ENCODE peak calls at places on chromosome 10, in ten cellular contexts. V is iPS-NIHi11; S is astrocyte of the spinal cord; B is heart left ventricle; L is hepatocyte; C is stimulated activated CD8-positive, alpha-beta memory T cell treated with anti-CD3 and anti-CD28 coated beads, Interleukin-15, amount 100 ng/mL, for 48 hours; N is aorta; Q is activated T-cell treated with anti-CD3 and anti-CD28 coated beads for 1 hour; W is RCC 7860; D is C1 segment of cervical spinal cord. E is an unnamed sample.

GRCh38 chr10:96588060-96588554 is 1.3 kb upstream of the TM9SF3 start:
- DNase-seq in V (no peak), S (no peak), B (no peak), L (no peak), C (no peak), N (no peak), Q (no peak), W (peak; percentile 47), D (no peak), E (no peak)

GRCh38 chr10:13673165-13673564 is 86.4 kb downstream of the PRPF18 start:
- DNase-seq in V (peak; percentile 61), S (no peak), B (no peak), L (no peak), C (no peak), N (no peak), Q (no peak), W (no peak), D (no peak), E (no peak)

GRCh38 chr10:76428541-76429330 is 997.3 kb downstream of the LRMDA start:
- DNase-seq in V (no peak), S (peak; percentile 90), B (no peak), L (peak; percentile 63), C (no peak), N (no peak), Q (no peak), W (peak; percentile 77), D (no peak), E (no peak)

GRCh38 chr10:67256984-67257383 is 331.1 kb downstream of the LRRTM3 start:
- DNase-seq in V (no peak), S (no peak), B (no peak), L (no peak), C (no peak), N (no peak), Q (no peak), W (no peak), D (no peak), E (no peak)

GRCh38 chr10:51244739-51245138 is 170.5 kb downstream of the PRKG1 start:
- DNase-seq in V (peak; percentile 49), S (peak; percentile 87), B (no peak), L (peak; percentile 8), C (no peak), N (no peak), Q (no peak), W (peak; percentile 34), D (no peak), E (no peak)

GRCh38 chr10:59808896-59809643 is 55.8 kb upstream of the MRLN start:
- DNase-seq in V (peak; percentile 66), S (peak; percentile 62), B (peak; percentile 81), L (peak; percentile 81), C (peak; percentile 50), N (peak; percentile 84), Q (peak; percentile 34), W (peak; percentile 50), D (peak; percentile 54), E (no peak)

GRCh38 chr10:104892879-104893278 is 251.8 kb downstream of the SORCS3 start:
- DNase-seq in V (no peak), S (no peak), B (no peak), L (no peak), C (no peak), N (no peak), Q (no peak), W (no peak), D (no peak), E (no peak)

GRCh38 chr10:125093199-125093841 is 67.0 kb downstream of the CTBP2 start:
- DNase-seq in V (no peak), S (peak; percentile 52), B (peak; percentile 76), L (peak; percentile 42), C (no peak), N (peak; percentile 60), Q (no peak), W (no peak), D (peak; percentile 18), E (no peak)

GRCh38 chr10:1287493-1288480 is 231.6 kb downstream of the WDR37 start:
- DNase-seq in V (no peak), S (no peak), B (no peak), L (no peak), C (no peak), N (no peak), Q (no peak), W (no peak), D (no peak), E (no peak)

GRCh38 chr10:77973276-77973675 is 46.7 kb upstream of the DLG5 start:
- DNase-seq in V (no peak), S (no peak), B (no peak), L (no peak), C (no peak), N (no peak), Q (no peak), W (no peak), D (no peak), E (no peak)

E was measured in central memory CD4-positive, alpha-beta T cell.